ENCODE peak calls at places on chromosome 20, in seven cellular contexts. S is heart right ventricle; I is ovary; X is effector memory CD4-positive, alpha-beta T cell; R is neural progenitor cell; P is heart left ventricle; G is A549. M is an unnamed sample.

GRCh38 chr20:2750343-2751251 is 49.8 kb downstream of the CPXM1 start:
- DNase-seq in R (peak; percentile 44), G (peak; percentile 71), X (no peak), P (no peak), S (no peak), I (peak; percentile 74), M (no peak)

GRCh38 chr20:48841196-48841860 is 13.5 kb upstream of the PREX1 start:
- DNase-seq in R (no peak), G (no peak), S (no peak), P (no peak), X (no peak), I (no peak), M (no peak)

GRCh38 chr20:43894531-43894930 is 20.1 kb upstream of the TOX2 start:
- DNase-seq in I (no peak), P (no peak), S (no peak), G (no peak), X (no peak), R (peak; percentile 68), M (no peak)

GRCh38 chr20:55582498-55582897 is 422.8 kb downstream of the CBLN4 start:
- DNase-seq in G (no peak), R (no peak), S (no peak), X (no peak), I (no peak), P (no peak), M (no peak)

GRCh38 chr20:2822073-2822472 is 5.9 kb downstream of the TMEM239 start:
- DNase-seq in P (no peak), S (no peak), X (peak; percentile 27), R (peak; percentile 26), G (no peak), I (peak; percentile 49), M (no peak)

GRCh38 chr20:5923493-5923892 is 26.8 kb downstream of the TRMT6 start:
- DNase-seq in X (no peak), R (no peak), I (no peak), G (no peak), S (no peak), P (no peak), M (no peak)

GRCh38 chr20:44832724-44833123 is 22.4 kb upstream of the RIMS4 start:
- DNase-seq in I (no peak), G (peak; percentile 51), R (no peak), P (no peak), S (no peak), X (no peak), M (no peak)

GRCh38 chr20:53949319-53949839 is 121.0 kb downstream of the BCAS1 start:
- DNase-seq in S (peak; percentile 41), X (peak; percentile 72), P (peak; percentile 61), I (no peak), G (peak; percentile 16), R (no peak), M (peak; percentile 36)

GRCh38 chr20:6114696-6115095 is 8.1 kb downstream of the FERMT1 start:
- DNase-seq in S (no peak), P (no peak), G (no peak), R (no peak), X (no peak), I (no peak), M (no peak)

GRCh38 chr20:41499961-41500725 is 118.0 kb downstream of the CHD6 start:
- DNase-seq in I (no peak), P (no peak), G (no peak), X (no peak), S (no peak), R (no peak), M (no peak)

GRCh38 chr20:47667531-47668312 is 117.6 kb downstream of the SULF2 start:
- DNase-seq in X (no peak), R (no peak), G (no peak), P (no peak), I (no peak), S (no peak), M (no peak)

GRCh38 chr20:31674895-31675827 is 37.4 kb downstream of the COX4I2 start:
- DNase-seq in G (no peak), P (peak; percentile 75), S (peak; percentile 81), X (peak; percentile 58), R (no peak), I (peak; percentile 60), M (peak; percentile 66)

GRCh38 chr20:17992847-17993508 is 24.2 kb downstream of the MGME1 start:
- DNase-seq in R (no peak), S (no peak), I (no peak), P (no peak), G (no peak), X (no peak), M (no peak)

GRCh38 chr20:54429364-54429763 is 46.0 kb upstream of the DOK5 start:
- DNase-seq in S (no peak), X (no peak), G (no peak), P (no peak), I (no peak), R (no peak), M (no peak)

GRCh38 chr20:34045930-34046329 is 52.2 kb downstream of the RALY start:
- DNase-seq in X (no peak), P (no peak), R (no peak), G (no peak), S (no peak), I (no peak), M (no peak)

GRCh38 chr20:48283470-48284110 is 498.3 kb upstream of the SULF2 start:
- DNase-seq in S (peak; percentile 22), X (no peak), G (peak; percentile 45), P (no peak), R (no peak), I (no peak), M (peak; percentile 42)

GRCh38 chr20:47737923-47738322 is 47.4 kb downstream of the SULF2 start:
- DNase-seq in R (no peak), G (no peak), I (no peak), S (no peak), X (no peak), P (no peak), M (no peak)

GRCh38 chr20:53750827-53751393 is 157.3 kb upstream of the ZNF217 start:
- DNase-seq in R (no peak), X (no peak), P (no peak), S (no peak), G (no peak), I (no peak), M (no peak)

GRCh38 chr20:39518649-39519048 is 556.5 kb downstream of the DHX35 start:
- DNase-seq in G (no peak), X (no peak), S (no peak), R (no peak), I (no peak), P (no peak), M (no peak)

GRCh38 chr20:59564171-59564570 is 40.2 kb upstream of the PHACTR3 start:
- DNase-seq in X (no peak), G (no peak), P (no peak), R (no peak), S (no peak), I (no peak), M (no peak)

GRCh38 chr20:22348010-22348409 is 236.4 kb downstream of the FOXA2 start:
- DNase-seq in R (no peak), G (no peak), X (no peak), S (no peak), I (no peak), P (no peak), M (no peak)

GRCh38 chr20:19528286-19529030 is 229.6 kb upstream of the RIN2 start:
- DNase-seq in R (no peak), I (no peak), S (no peak), G (no peak), X (no peak), P (no peak), M (no peak)

GRCh38 chr20:62926229-62927127 is at the start of gene DIDO1:
- DNase-seq in G (peak; percentile 88), R (peak; percentile 96), S (peak; percentile 84), P (peak; percentile 93), X (peak; percentile 76), I (peak; percentile 91), M (peak; percentile 89)
- H3K4me1 ChIP-seq in G (peaks cover 38% of the 10 kb centered on the region), R (peaks cover 28% of the 10 kb centered on the region), S (peaks cover 69% of the 10 kb centered on the region), P (peaks cover 52% of the 10 kb centered on the region), X (peaks cover 61% of the 10 kb centered on the region), I (peaks cover 29% of the 10 kb centered on the region), M (peaks cover 92% of the 10 kb centered on the region)

GRCh38 chr20:50266293-50267040 is 75.8 kb downstream of the CEBPB start:
- DNase-seq in S (no peak), I (no peak), G (no peak), P (no peak), X (no peak), R (no peak), M (no peak)

GRCh38 chr20:50267041-50267865 is 76.6 kb downstream of the CEBPB start:
- DNase-seq in P (no peak), S (no peak), G (peak; percentile 77), I (no peak), X (no peak), R (peak; percentile 47), M (peak; percentile 62)

GRCh38 chr20:50263831-50264230 is 73.2 kb downstream of the CEBPB start:
- DNase-seq in S (no peak), I (no peak), P (no peak), R (no peak), G (no peak), X (no peak), M (no peak)

GRCh38 chr20:50265245-50265946 is 74.8 kb downstream of the CEBPB start:
- DNase-seq in S (no peak), R (no peak), G (no peak), P (no peak), I (no peak), X (no peak), M (no peak)

GRCh38 chr20:50264534-50265145 is 74.0 kb downstream of the CEBPB start:
- DNase-seq in G (no peak), S (no peak), X (no peak), I (no peak), P (no peak), R (no peak), M (no peak)
- H3K27ac ChIP-seq in G (no peak overlapping the region), S (no peak overlapping the region), X (no peak overlapping the region), I (no peak overlapping the region), P (no peak overlapping the region), R (no peak overlapping the region), M (no peak overlapping the region)

GRCh38 chr20:60653111-60653845 is 598.8 kb upstream of the CDH4 start:
- DNase-seq in P (no peak), G (no peak), S (no peak), I (no peak), X (no peak), R (no peak), M (no peak)

GRCh38 chr20:60650087-60650486 is 602.0 kb upstream of the CDH4 start:
- DNase-seq in P (no peak), R (no peak), I (no peak), X (no peak), S (no peak), G (no peak), M (no peak)

GRCh38 chr20:60652615-60653014 is 599.4 kb upstream of the CDH4 start:
- DNase-seq in X (no peak), G (no peak), P (no peak), R (no peak), S (no peak), I (no peak), M (no peak)

GRCh38 chr20:60649541-60649940 is 602.5 kb upstream of the CDH4 start:
- DNase-seq in X (no peak), S (no peak), G (no peak), R (no peak), I (no peak), P (no peak), M (no peak)

GRCh38 chr20:60648556-60648955 is 603.5 kb upstream of the CDH4 start:
- DNase-seq in S (no peak), X (no peak), P (no peak), R (no peak), G (no peak), I (no peak), M (no peak)
- H3K9me3 ChIP-seq in S (no peaks in the 10 kb centered on the region), X (no peaks in the 10 kb centered on the region), P (no peaks in the 10 kb centered on the region), R (no peaks in the 10 kb centered on the region), G (peaks cover 3% of the 10 kb centered on the region), I (no peaks in the 10 kb centered on the region), M (peaks cover 9% of the 10 kb centered on the region)

GRCh38 chr20:63843778-63844177 is 12.7 kb upstream of the ZBTB46 start:
- DNase-seq in P (no peak), I (no peak), S (no peak), R (no peak), X (no peak), G (no peak), M (no peak)
- H3K4me1 ChIP-seq in P (peaks cover 45% of the 10 kb centered on the region), I (peaks cover 24% of the 10 kb centered on the region), S (peaks cover 54% of the 10 kb centered on the region), R (peaks cover 23% of the 10 kb centered on the region), X (peaks cover 31% of the 10 kb centered on the region), G (peaks cover 17% of the 10 kb centered on the region), M (peaks cover 53% of the 10 kb centered on the region)

M was measured in left ventricle myocardium inferior.